ENCODE peak calls at places on chromosome 1, in six cellular contexts. B, H, S, L, J and I are unnamed samples.

GRCh38 chr1:116167625-116168276 is 56.6 kb downstream of the MAB21L3 start:
- DNase-seq in L (peak), B (no peak), J (no peak), H (no peak), S (no peak), I (no peak)

GRCh38 chr1:12159826-12160225 is 7.0 kb upstream of the TNFRSF1B start:
- DNase-seq in S (no peak), H (no peak), J (no peak), B (peak), L (no peak), I (no peak)

GRCh38 chr1:201190005-201190404 is 619 bp upstream of the IGFN1 start:
- DNase-seq in L (no peak), B (no peak), S (no peak), H (no peak), J (no peak), I (no peak)

GRCh38 chr1:88189525-88189924 is 494.5 kb upstream of the PKN2 start:
- DNase-seq in B (no peak), H (no peak), L (no peak), S (no peak), J (no peak), I (no peak)

GRCh38 chr1:2003564-2004131 is at the start of gene CFAP74:
- DNase-seq in L (no peak), S (no peak), J (no peak), B (no peak), H (peak), I (no peak)

GRCh38 chr1:229531326-229531725 is 23.2 kb upstream of the NUP133 start:
- DNase-seq in J (no peak), L (no peak), B (no peak), H (no peak), S (no peak), I (peak)

GRCh38 chr1:26280333-26281042 is 602 bp downstream of the SH3BGRL3 start:
- DNase-seq in B (no peak), L (no peak), H (no peak), J (no peak), S (no peak), I (no peak)

GRCh38 chr1:6105218-6105679 is 59.6 kb downstream of the KCNAB2 start:
- DNase-seq in S (no peak), B (no peak), H (no peak), J (no peak), L (no peak), I (no peak)

GRCh38 chr1:16420719-16421118 is 16.5 kb downstream of the SPATA21 start:
- DNase-seq in L (no peak), J (no peak), B (peak), S (no peak), H (no peak), I (no peak)

GRCh38 chr1:95169544-95169943 is 52.4 kb downstream of the TLCD4 start:
- DNase-seq in J (no peak), B (no peak), H (no peak), L (no peak), S (no peak), I (no peak)

GRCh38 chr1:156592910-156593732 is 1.5 kb downstream of the NAXE start:
- DNase-seq in B (no peak), L (no peak), H (no peak), S (no peak), J (no peak), I (no peak)